ENCODE peak calls at places on chromosomes 2 and 18, in five cellular contexts. X, K, M, C and B are unnamed samples.

GRCh38 chr18:78108587-78108986 is 858.9 kb downstream of the GALR1 start:
- DNase-seq in X (no peak), K (no peak), M (no peak), C (no peak), B (no peak)

GRCh38 chr2:44772670-44773378 is 168.7 kb upstream of the SIX3 start:
- DNase-seq in X (no peak), K (no peak), M (no peak), C (no peak), B (no peak)

GRCh38 chr18:43847164-43848091 is 570.1 kb upstream of the SYT4 start:
- DNase-seq in X (no peak), K (no peak), M (no peak), C (no peak), B (no peak)

GRCh38 chr2:193518061-193518817 is 1323.5 kb upstream of the TMEFF2 start:
- DNase-seq in X (no peak), K (no peak), M (peak), C (no peak), B (no peak)

GRCh38 chr2:46171441-46171953 is 125.7 kb upstream of the EPAS1 start:
- DNase-seq in X (no peak), K (peak), M (peak), C (no peak), B (no peak)

GRCh38 chr18:54129448-54130134 is 94.9 kb downstream of the MBD2 start:
- DNase-seq in X (no peak), K (peak), M (no peak), C (no peak), B (no peak)

GRCh38 chr2:69735696-69736095 is 6.2 kb upstream of the ANXA4 start:
- DNase-seq in X (no peak), K (no peak), M (no peak), C (no peak), B (no peak)

GRCh38 chr18:74652392-74652988 is 54.8 kb downstream of the ZNF407 start:
- DNase-seq in X (no peak), K (peak), M (peak), C (peak), B (no peak)

GRCh38 chr2:1606421-1607235 is 137.7 kb downstream of the PXDN start:
- DNase-seq in X (no peak), K (peak), M (no peak), C (no peak), B (no peak)

GRCh38 chr2:9076210-9076609 is 72.7 kb upstream of the MBOAT2 start:
- DNase-seq in X (no peak), K (no peak), M (no peak), C (no peak), B (no peak)

GRCh38 chr2:144628566-144628965 is 108.6 kb upstream of the ZEB2 start:
- DNase-seq in X (no peak), K (no peak), M (no peak), C (no peak), B (no peak)

GRCh38 chr2:199718074-199718473 is 132.9 kb downstream of the FTCDNL1 start:
- DNase-seq in X (no peak), K (no peak), M (no peak), C (no peak), B (no peak)

GRCh38 chr2:17545680-17546613 is 5.5 kb downstream of the VSNL1 start:
- DNase-seq in X (no peak), K (no peak), M (no peak), C (no peak), B (no peak)